ENCODE peak calls at places on chromosomes 12 and 14, in five cellular contexts. Z is GM10248, B is astrocyte of the spinal cord, I is nephron progenitor cell, Y is hepatocyte. L is an unnamed sample.
A peak's percentile ranks its signal among the peaks of the same experiment; 100 is the strongest.

GRCh38 chr12:56192582-56192981 is 3.3 kb upstream of the SMARCC2 start:
- DNase-seq in Y (no peak), B (no peak), Z (no peak), I (no peak), L (no peak)

GRCh38 chr12:85350356-85350755 is 70.3 kb downstream of the ALX1 start:
- DNase-seq in Y (no peak), Z (no peak), I (no peak), B (no peak), L (no peak)

GRCh38 chr14:88044782-88045446 is 40.0 kb downstream of the GPR65 start:
- DNase-seq in Z (no peak), I (no peak), Y (peak; percentile 39), B (no peak), L (no peak)

GRCh38 chr12:94594443-94594825 is 55.9 kb downstream of the TMCC3 start:
- DNase-seq in Y (no peak), B (no peak), Z (no peak), I (no peak), L (no peak)

GRCh38 chr12:14841761-14842160 is 1.6 kb downstream of the ART4 start:
- DNase-seq in Z (no peak), Y (peak; percentile 33), B (peak; percentile 40), I (no peak), L (no peak)

GRCh38 chr14:102659797-102660196 is 67.3 kb downstream of the RCOR1 start:
- DNase-seq in Z (no peak), I (no peak), Y (no peak), B (peak; percentile 46), L (no peak)

GRCh38 chr12:50542448-50542847 is 37.7 kb downstream of the DIP2B start:
- DNase-seq in Z (peak; percentile 29), I (no peak), B (peak; percentile 51), Y (peak; percentile 14), L (no peak)

GRCh38 chr14:88983755-88984154 is 159.3 kb downstream of the TTC8 start:
- DNase-seq in B (peak; percentile 89), Z (no peak), I (no peak), Y (peak; percentile 32), L (no peak)

GRCh38 chr14:75518625-75519024 is 3.6 kb upstream of the BATF start:
- DNase-seq in Y (no peak), I (no peak), B (no peak), Z (no peak), L (no peak)

GRCh38 chr14:57405562-57405961 is 15.2 kb downstream of the NAA30 start:
- DNase-seq in I (no peak), Z (no peak), B (no peak), Y (no peak), L (no peak)

GRCh38 chr14:76810953-76811400 is 1.7 kb downstream of the ANGEL1 start:
- DNase-seq in Z (peak; percentile 44), B (peak; percentile 35), I (no peak), Y (peak; percentile 44), L (no peak)

GRCh38 chr14:104306450-104307040 is 168.2 kb downstream of the KIF26A start:
- DNase-seq in Y (no peak), B (no peak), Z (no peak), I (no peak), L (no peak)

GRCh38 chr14:24838945-24839616 is 205.1 kb upstream of the GZMB start:
- DNase-seq in B (no peak), I (no peak), Y (no peak), Z (no peak), L (no peak)

GRCh38 chr14:104207142-104207845 is 68.9 kb downstream of the KIF26A start:
- DNase-seq in I (no peak), Y (no peak), Z (no peak), B (no peak), L (no peak)

GRCh38 chr14:60647837-60648168 is 1.5 kb downstream of the SIX1 start:
- DNase-seq in I (no peak), Z (no peak), B (no peak), Y (no peak), L (no peak)

GRCh38 chr12:96350982-96351381 is 49.3 kb downstream of the CDK17 start:
- DNase-seq in Z (no peak), B (no peak), Y (no peak), I (no peak), L (no peak)

GRCh38 chr12:64650762-64651161 is 40.5 kb downstream of the RASSF3 start:
- DNase-seq in Y (peak; percentile 68), B (peak; percentile 20), I (no peak), Z (no peak), L (no peak)

GRCh38 chr12:64716373-64716772 is 42.8 kb downstream of the GNS start:
- DNase-seq in Z (no peak), B (no peak), Y (peak; percentile 24), I (no peak), L (no peak)

GRCh38 chr12:24398605-24399004 is 449.1 kb upstream of the SOX5 start:
- DNase-seq in Y (no peak), Z (no peak), B (no peak), I (no peak), L (no peak)

GRCh38 chr12:105106621-105107020 is 910 bp upstream of the WASHC4 start:
- DNase-seq in Z (no peak), Y (no peak), B (no peak), I (no peak), L (no peak)

GRCh38 chr12:115000038-115000437 is 316.1 kb upstream of the TBX3 start:
- DNase-seq in I (no peak), Z (no peak), B (peak; percentile 44), Y (peak; percentile 61), L (no peak)

GRCh38 chr12:115338566-115339294 is 654.8 kb upstream of the TBX3 start:
- DNase-seq in Z (no peak), B (no peak), I (no peak), Y (no peak), L (no peak)

GRCh38 chr14:22998324-22999012 is 11.5 kb downstream of the C14orf93 start:
- DNase-seq in Y (no peak), I (no peak), B (no peak), Z (no peak), L (no peak)

GRCh38 chr14:101624579-101624978 is 63.3 kb downstream of the DIO3 start:
- DNase-seq in Z (no peak), Y (no peak), B (no peak), I (peak; percentile 52), L (no peak)

GRCh38 chr14:98077176-98077575 is 1194.8 kb downstream of the BCL11B start:
- DNase-seq in Y (no peak), I (no peak), Z (no peak), B (no peak), L (no peak)

GRCh38 chr12:132111641-132112304 is 32.3 kb downstream of the DDX51 start:
- DNase-seq in Z (no peak), I (no peak), B (no peak), Y (no peak), L (no peak)

GRCh38 chr12:67937822-67938221 is 51.4 kb upstream of the IFNG-AS1 start:
- DNase-seq in Z (no peak), B (no peak), Y (no peak), I (no peak), L (no peak)

GRCh38 chr12:66719862-66720261 is 41.0 kb upstream of the GRIP1 start:
- DNase-seq in I (no peak), Z (no peak), B (no peak), Y (no peak), L (no peak)

GRCh38 chr14:88322505-88323085 is 474 bp downstream of the KCNK10 start:
- DNase-seq in Y (no peak), Z (peak; percentile 16), B (no peak), I (peak; percentile 11), L (no peak)

GRCh38 chr14:86652512-86652911 is 1122.6 kb downstream of the FLRT2 start:
- DNase-seq in I (no peak), Y (no peak), Z (no peak), B (no peak), L (no peak)

GRCh38 chr12:132196038-132196872 is 52.0 kb downstream of the NOC4L start:
- DNase-seq in I (no peak), Y (no peak), B (peak; percentile 5), Z (no peak), L (no peak)

DNA sequence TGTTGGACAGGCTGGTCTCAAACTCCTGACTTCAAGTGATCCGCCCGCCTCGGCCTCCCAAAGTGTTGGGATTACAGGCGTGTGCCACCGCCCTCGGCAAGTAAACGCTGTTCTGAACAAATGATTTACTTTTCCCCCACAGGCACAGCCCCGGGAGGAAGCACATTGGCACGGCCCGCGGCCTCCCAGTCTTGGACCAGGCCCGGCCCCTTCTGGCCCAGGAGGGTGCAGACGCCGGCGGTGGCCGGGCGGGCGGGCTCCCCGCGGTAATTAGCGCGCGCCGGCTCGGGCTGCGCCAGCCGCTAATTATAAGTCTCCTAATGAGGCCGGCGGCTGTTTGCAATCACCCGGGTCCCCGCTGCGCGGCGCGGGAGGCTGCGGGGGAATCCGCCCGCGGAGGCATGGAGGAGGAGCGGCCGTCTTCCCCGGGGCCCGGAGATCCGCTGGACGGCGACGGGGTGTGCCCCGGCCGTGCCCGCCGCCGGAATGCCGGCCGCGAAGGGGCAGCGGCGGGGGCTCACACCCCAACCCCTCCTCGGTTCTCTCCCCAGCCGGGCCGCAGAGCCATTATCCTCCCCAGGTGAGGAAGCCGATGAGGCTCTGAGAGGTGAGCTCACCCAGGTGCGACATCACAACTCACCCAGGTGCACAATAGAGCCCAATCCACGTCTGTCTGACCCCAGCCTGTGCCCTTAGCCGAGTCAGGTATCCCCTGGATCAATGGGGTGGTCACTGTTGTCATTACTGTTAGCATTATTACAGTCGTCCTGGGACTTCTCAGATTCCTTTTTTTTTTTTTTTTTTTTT is 3.3 kb upstream of the POP5 start:
- DNase-seq in B (no peak), Z (peak; percentile 64), I (peak; percentile 67), Y (peak; percentile 71), L (peak; percentile 42)
- TF ChIP-seq CTCF in B (peak; percentile 21), Z (peak; percentile 32), I (peak; percentile 21), Y (peak; percentile 49), L (peak; percentile 44)

DNA sequence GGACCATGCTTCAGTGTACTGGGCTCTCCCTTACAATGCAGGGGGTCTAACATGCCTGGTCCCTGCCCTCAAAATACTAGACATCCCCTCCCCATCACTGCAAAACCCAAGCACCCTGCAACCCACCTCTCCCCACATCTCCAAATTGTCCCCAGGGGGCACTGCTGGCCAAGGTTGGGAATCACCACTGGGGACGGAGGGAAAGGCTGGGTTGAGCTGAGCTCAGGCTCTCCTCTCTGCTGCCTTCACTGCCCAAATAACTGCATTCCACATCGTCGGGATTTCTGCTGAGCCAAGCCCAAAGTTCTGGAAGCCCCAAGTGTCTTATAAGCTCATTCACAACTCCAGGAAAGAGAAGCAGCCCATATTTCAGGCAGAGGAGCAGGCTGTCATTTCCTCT is 69.6 kb downstream of the NT5DC3 start:
- DNase-seq in B (peak; percentile 35), Z (no peak), Y (peak; percentile 49), I (peak; percentile 37), L (peak; percentile 40)
- TF ChIP-seq CTCF in B (peak; percentile 66), Z (peak; percentile 39), Y (peak; percentile 47), I (peak; percentile 16), L (peak; percentile 67)

GRCh38 chr12:100970894-100971293 is 176.3 kb downstream of the ANO4 start:
- DNase-seq in I (no peak), Y (no peak), B (no peak), Z (no peak), L (no peak)

GRCh38 chr12:100974747-100975146 is 180.2 kb downstream of the ANO4 start:
- DNase-seq in B (no peak), I (no peak), Z (no peak), Y (no peak), L (no peak)

GRCh38 chr12:100982511-100983183 is 188.1 kb downstream of the ANO4 start:
- DNase-seq in B (no peak), Y (no peak), Z (no peak), I (no peak), L (no peak)

GRCh38 chr12:100976735-100977134 is 182.2 kb downstream of the ANO4 start:
- DNase-seq in Z (no peak), I (no peak), Y (no peak), B (no peak), L (no peak)
- TF ChIP-seq CTCF in Z (no peak), I (no peak), Y (no peak), B (no peak), L (no peak)

GRCh38 chr12:130333341-130333740 is 4.3 kb upstream of the PIWIL1 start:
- DNase-seq in Z (no peak), I (no peak), Y (no peak), B (no peak), L (no peak)
- TF ChIP-seq CTCF in Z (no peak), I (no peak), Y (peak; percentile 8), B (no peak), L (no peak)

L was measured in progenitor cell of endocrine pancreas.